ENCODE peak calls at places on chromosome 15, in four cellular contexts. S is PC-9; Y is GM23248; B is CD8-positive, alpha-beta memory T cell. W is an unnamed sample.

GRCh38 chr15:84832446-84833040 is 15.4 kb downstream of the ALPK3 start:
- DNase-seq in Y (no peak), B (no peak), S (peak; percentile 70), W (no peak)

GRCh38 chr15:26848498-26848897 is 18.4 kb upstream of the GABRA5 start:
- DNase-seq in Y (peak; percentile 4), S (no peak), B (no peak), W (no peak)

GRCh38 chr15:77013786-77014136 is 18.8 kb downstream of the PSTPIP1 start:
- DNase-seq in S (peak; percentile 54), B (peak; percentile 86), Y (no peak), W (no peak)

GRCh38 chr15:90610220-90610619 is 80.5 kb downstream of the CRTC3 start:
- DNase-seq in S (no peak), B (no peak), Y (peak; percentile 91), W (no peak)

GRCh38 chr15:40323953-40324937 is 753 bp downstream of the INAFM2 start:
- DNase-seq in S (no peak), B (no peak), Y (peak; percentile 56), W (peak; percentile 72)

GRCh38 chr15:33022629-33023028 is 171.9 kb downstream of the FMN1 start:
- DNase-seq in B (no peak), Y (peak; percentile 63), S (peak; percentile 54), W (peak; percentile 90)

GRCh38 chr15:83764201-83764839 is 110.4 kb downstream of the ADAMTSL3 start:
- DNase-seq in S (no peak), B (no peak), Y (no peak), W (no peak)

GRCh38 chr15:48507416-48508065 is 138.0 kb downstream of the FBN1 start:
- DNase-seq in Y (peak; percentile 76), S (no peak), B (no peak), W (no peak)

GRCh38 chr15:25185156-25185710 is 230.4 kb downstream of the SNRPN start:
- DNase-seq in Y (no peak), B (no peak), S (no peak), W (no peak)
- H3K9me3 ChIP-seq in Y (no peaks in the 10 kb centered on the region), B (no peaks in the 10 kb centered on the region), S (no peaks in the 10 kb centered on the region), W (peaks cover 3% of the 10 kb centered on the region)

GRCh38 chr15:92942706-92943105 is 42.6 kb downstream of the CHD2 start:
- DNase-seq in B (no peak), Y (no peak), S (no peak), W (no peak)

GRCh38 chr15:92949604-92950249 is 49.6 kb downstream of the CHD2 start:
- DNase-seq in Y (no peak), B (no peak), S (no peak), W (no peak)

GRCh38 chr15:92944946-92945521 is 44.9 kb downstream of the CHD2 start:
- DNase-seq in B (no peak), S (no peak), Y (no peak), W (no peak)

GRCh38 chr15:92943581-92943980 is 43.5 kb downstream of the CHD2 start:
- DNase-seq in Y (no peak), B (no peak), S (no peak), W (no peak)

DNA sequence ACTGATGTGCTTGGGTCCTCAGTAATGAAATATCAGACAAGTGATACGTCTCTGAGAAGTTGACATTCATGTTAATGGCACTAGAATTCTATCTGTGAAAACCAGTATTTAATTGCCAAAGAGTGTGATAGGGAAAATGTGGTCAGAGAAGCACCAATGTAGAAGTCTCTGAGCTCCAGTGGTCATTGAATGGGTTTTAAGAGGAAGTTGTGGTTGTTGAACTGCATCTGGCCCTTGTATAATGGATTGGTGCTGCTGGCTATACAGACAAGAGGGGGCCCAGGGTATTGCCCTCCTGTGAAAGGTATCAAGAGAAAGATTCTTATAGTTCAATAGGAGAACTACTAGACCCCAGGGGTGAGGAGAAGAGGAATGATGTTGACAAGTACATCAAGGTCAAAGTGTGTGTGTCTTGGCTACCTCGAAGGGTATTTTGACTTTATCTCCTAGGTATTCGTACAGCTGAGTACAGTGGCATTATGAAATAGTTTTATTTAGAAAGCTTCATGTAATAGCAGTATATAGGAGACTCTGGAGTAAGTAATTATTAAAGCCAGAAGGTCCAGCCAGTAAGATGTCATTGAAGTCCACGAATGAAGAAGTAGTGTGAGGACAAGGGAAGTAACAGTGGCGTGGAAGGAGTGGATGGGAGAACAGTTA is 47.1 kb downstream of the CHD2 start:
- DNase-seq in S (no peak), B (no peak), Y (no peak), W (no peak)
- H3K27me3 ChIP-seq in S (no peaks in the 10 kb centered on the region), B (no peaks in the 10 kb centered on the region), Y (no peaks in the 10 kb centered on the region), W (no peaks in the 10 kb centered on the region)

GRCh38 chr15:52804526-52805081 is 14.5 kb upstream of the ONECUT1 start:
- DNase-seq in B (no peak), Y (peak; percentile 33), S (no peak), W (no peak)
- H3K4me3 ChIP-seq in B (peak overlapping the region; percentile 57), Y (peak overlapping the region; percentile 55), S (no peak overlapping the region), W (peak overlapping the region; percentile 61)

DNA sequence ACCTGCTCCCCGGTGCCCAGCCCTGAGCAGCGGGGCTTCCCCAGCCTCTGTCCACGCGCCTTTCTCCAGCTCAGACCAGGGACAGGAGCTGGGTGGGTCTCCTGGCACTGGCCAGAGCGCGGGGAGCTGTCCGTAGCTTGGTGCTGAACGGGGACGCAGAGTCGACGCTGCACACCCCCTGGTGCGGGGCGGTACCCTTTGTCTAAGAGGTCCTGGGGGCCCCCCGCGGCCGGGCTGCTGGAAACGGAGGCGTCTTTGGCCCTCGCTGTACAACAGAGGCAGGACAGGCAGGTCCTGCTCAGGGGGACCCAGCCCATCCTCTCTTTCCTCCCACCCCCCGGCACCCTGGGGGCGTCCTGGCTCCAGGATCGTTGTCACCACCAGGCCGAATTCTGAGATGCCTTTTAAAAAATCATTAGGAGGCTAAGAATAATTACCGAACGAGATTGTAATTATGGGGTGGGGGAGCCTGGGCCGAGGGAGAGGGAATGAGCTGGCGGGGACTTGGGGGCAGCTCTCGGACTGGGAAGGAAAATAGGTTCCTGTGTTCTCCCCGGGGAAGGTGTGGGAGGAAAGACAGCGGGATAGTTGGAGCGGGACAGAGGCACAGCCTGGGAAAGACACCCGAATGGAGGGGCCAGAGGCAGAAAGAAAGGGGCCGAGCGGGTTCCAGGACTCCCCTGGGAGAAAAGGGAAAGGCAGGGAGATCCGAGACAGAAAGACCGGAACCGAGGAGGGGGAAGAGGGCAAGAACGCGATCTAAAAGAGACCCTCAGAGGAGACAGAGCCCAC is 4.1 kb upstream of the SKOR1 start:
- DNase-seq in B (no peak), Y (peak; percentile 66), S (no peak), W (peak; percentile 57)
- H3K9me3 ChIP-seq in B (no peaks in the 10 kb centered on the region), Y (no peaks in the 10 kb centered on the region), S (no peaks in the 10 kb centered on the region), W (no peaks in the 10 kb centered on the region)

GRCh38 chr15:85886345-85886935 is 91.7 kb upstream of the KLHL25 start:
- DNase-seq in B (no peak), S (no peak), Y (no peak), W (peak; percentile 89)
- H3K27me3 ChIP-seq in B (no peaks in the 10 kb centered on the region), S (peaks cover 83% of the 10 kb centered on the region), Y (peaks cover 8% of the 10 kb centered on the region), W (no peaks in the 10 kb centered on the region)

DNA sequence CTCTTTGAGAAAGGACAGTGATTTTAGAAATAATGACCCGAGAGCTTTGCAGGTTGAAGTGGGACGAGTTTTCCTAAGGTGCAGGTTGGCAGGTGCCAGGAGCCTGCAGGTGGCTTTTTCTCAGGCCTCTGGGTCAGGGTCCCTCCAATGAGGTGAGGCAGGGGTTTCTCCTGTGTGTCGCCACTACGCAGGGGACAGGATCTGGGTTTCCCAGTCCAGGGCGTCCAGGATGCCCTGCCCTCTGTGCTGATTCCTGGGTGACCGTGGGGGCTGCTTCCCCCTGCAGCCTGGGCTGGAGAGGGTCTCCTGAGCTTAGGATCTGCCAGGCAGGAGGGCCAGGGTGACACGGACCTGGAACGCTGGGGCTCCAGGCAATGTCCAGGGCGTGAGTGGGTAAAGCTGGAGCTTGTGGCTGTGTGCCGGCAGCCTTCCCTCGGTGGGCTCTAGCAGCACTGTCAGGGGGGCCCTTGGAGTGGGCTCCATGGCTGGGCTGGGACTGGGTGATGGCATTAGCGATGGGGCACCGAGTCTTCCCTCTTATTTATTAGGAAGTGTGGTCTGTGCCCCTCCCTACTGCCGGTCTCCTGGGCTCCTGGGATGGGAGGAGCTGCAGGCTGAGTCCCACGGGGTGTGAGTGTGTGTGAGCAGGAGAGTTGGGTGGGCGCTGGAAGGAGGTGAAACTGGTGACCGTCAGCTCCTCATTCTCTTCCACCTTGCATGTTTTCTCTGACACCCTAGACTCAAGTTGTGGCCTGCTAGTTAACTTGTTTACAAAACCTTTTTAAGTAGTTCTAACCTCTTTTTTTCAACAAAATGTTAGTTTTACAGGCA is 1.8 kb downstream of the APBA2 start:
- DNase-seq in B (no peak), Y (no peak), S (no peak), W (no peak)
- H3K4me3 ChIP-seq in B (peak overlapping the region; percentile 60), Y (no peak overlapping the region), S (no peak overlapping the region), W (no peak overlapping the region)

GRCh38 chr15:22237891-22238275 is 157.6 kb downstream of the OR4M2 start:
- DNase-seq in B (no peak), Y (no peak), S (no peak), W (no peak)
- H3K9me3 ChIP-seq in B (no peaks in the 10 kb centered on the region), Y (peaks cover 5% of the 10 kb centered on the region), S (no peaks in the 10 kb centered on the region), W (peaks cover 3% of the 10 kb centered on the region)